ENCODE peak calls at places on chromosomes 5 and 9, in ten cellular contexts. X, Y, O, F, P, D, J, W, U and G are unnamed samples.

GRCh38 chr5:16983022-16983639 is 47.0 kb upstream of the MYO10 start:
- DNase-seq in X (no peak), Y (no peak), O (peak; percentile 68), F (no peak), P (no peak), D (no peak), J (peak; percentile 66), W (no peak), U (peak; percentile 20), G (peak; percentile 41)

GRCh38 chr5:53922508-53923498 is 362.4 kb downstream of the NDUFS4 start:
- DNase-seq in X (no peak), Y (no peak), O (no peak), F (no peak), P (no peak), D (no peak), J (no peak), W (no peak), U (no peak), G (no peak)

GRCh38 chr9:134655591-134656333 is 14.2 kb downstream of the COL5A1 start:
- DNase-seq in X (no peak), Y (no peak), O (no peak), F (no peak), P (no peak), D (no peak), J (no peak), W (no peak), U (no peak), G (no peak)

GRCh38 chr5:131659290-131659689 is 24.3 kb upstream of the RAPGEF6 start:
- DNase-seq in X (no peak), Y (no peak), O (no peak), F (no peak), P (no peak), D (no peak), J (no peak), W (no peak), U (no peak), G (no peak)

GRCh38 chr9:37324691-37325490 is 97.6 kb upstream of the GRHPR start:
- DNase-seq in X (peak; percentile 13), Y (no peak), O (no peak), F (no peak), P (peak; percentile 97), D (no peak), J (no peak), W (no peak), U (no peak), G (no peak)

GRCh38 chr5:73901045-73901444 is 275.0 kb downstream of the ARHGEF28 start:
- DNase-seq in X (peak; percentile 81), Y (no peak), O (no peak), F (peak; percentile 69), P (no peak), D (no peak), J (peak; percentile 60), W (peak; percentile 49), U (peak; percentile 64), G (peak; percentile 77)

GRCh38 chr9:105835721-105836120 is 141.4 kb downstream of the TMEM38B start:
- DNase-seq in X (no peak), Y (no peak), O (no peak), F (no peak), P (no peak), D (no peak), J (no peak), W (peak; percentile 20), U (no peak), G (no peak)

GRCh38 chr5:1536298-1537165 is 12.8 kb upstream of the LPCAT1 start:
- DNase-seq in X (no peak), Y (peak; percentile 71), O (peak; percentile 30), F (peak; percentile 55), P (peak; percentile 58), D (peak; percentile 32), J (no peak), W (no peak), U (no peak), G (no peak)

GRCh38 chr9:109771084-109771483 is 8.9 kb upstream of the PALM2AKAP2 start:
- DNase-seq in X (peak; percentile 58), Y (no peak), O (no peak), F (peak; percentile 35), P (no peak), D (peak; percentile 69), J (peak; percentile 46), W (no peak), U (peak; percentile 45), G (peak; percentile 74)

GRCh38 chr5:5483880-5484595 is 61.6 kb downstream of the ICE1 start:
- DNase-seq in X (peak; percentile 29), Y (no peak), O (no peak), F (peak; percentile 59), P (no peak), D (peak; percentile 23), J (no peak), W (no peak), U (no peak), G (peak; percentile 39)

DNA sequence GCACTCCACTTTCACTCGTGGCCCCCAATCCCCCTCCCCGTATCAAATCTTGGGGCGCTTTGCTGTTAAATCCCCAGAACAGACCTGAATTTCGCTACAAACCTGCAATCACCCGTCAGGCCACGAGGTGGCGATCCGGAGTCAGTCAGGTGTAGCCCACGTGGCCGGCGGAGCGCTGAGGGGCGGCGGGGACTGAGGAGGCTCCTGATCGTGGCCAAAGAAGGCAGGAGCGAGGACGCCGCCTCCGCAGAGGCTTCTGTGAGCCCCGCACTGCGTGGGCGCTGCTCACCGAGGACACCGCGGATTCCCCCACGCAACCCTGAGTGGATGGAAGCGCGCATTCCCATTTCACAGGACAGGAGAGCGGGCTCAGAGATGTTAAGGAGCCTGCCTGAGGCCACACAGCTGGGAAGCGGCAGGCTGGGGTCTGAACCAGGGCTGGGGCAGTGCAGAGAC is 91.6 kb downstream of the LMX1B start:
- DNase-seq in X (peak; percentile 48), Y (peak; percentile 86), O (peak; percentile 48), F (peak; percentile 85), P (peak; percentile 79), D (peak; percentile 88), J (peak; percentile 78), W (peak; percentile 61), U (peak; percentile 53), G (no peak)
- H3K4me3 ChIP-seq in X (no peak overlapping the region), Y (peak overlapping the region; percentile 35), O (no peak overlapping the region), F (peak overlapping the region; percentile 26), P (no peak overlapping the region), D (no peak overlapping the region), J (peak overlapping the region; percentile 32), W (peak overlapping the region; percentile 45), U (no peak overlapping the region), G (peak overlapping the region; percentile 3)

GRCh38 chr9:117492476-117492875 is 77.6 kb upstream of the ASTN2 start:
- DNase-seq in X (no peak), Y (no peak), O (no peak), F (no peak), P (no peak), D (no peak), J (no peak), W (no peak), U (no peak), G (no peak)

GRCh38 chr9:117496307-117496706 is 81.5 kb upstream of the ASTN2 start:
- DNase-seq in X (no peak), Y (no peak), O (no peak), F (no peak), P (no peak), D (no peak), J (no peak), W (no peak), U (no peak), G (no peak)

GRCh38 chr9:117491491-117491890 is 76.6 kb upstream of the ASTN2 start:
- DNase-seq in X (no peak), Y (no peak), O (peak; percentile 88), F (no peak), P (no peak), D (no peak), J (no peak), W (no peak), U (no peak), G (no peak)

GRCh38 chr9:117488659-117489058 is 73.8 kb upstream of the ASTN2 start:
- DNase-seq in X (no peak), Y (no peak), O (no peak), F (no peak), P (no peak), D (no peak), J (no peak), W (no peak), U (no peak), G (no peak)

DNA sequence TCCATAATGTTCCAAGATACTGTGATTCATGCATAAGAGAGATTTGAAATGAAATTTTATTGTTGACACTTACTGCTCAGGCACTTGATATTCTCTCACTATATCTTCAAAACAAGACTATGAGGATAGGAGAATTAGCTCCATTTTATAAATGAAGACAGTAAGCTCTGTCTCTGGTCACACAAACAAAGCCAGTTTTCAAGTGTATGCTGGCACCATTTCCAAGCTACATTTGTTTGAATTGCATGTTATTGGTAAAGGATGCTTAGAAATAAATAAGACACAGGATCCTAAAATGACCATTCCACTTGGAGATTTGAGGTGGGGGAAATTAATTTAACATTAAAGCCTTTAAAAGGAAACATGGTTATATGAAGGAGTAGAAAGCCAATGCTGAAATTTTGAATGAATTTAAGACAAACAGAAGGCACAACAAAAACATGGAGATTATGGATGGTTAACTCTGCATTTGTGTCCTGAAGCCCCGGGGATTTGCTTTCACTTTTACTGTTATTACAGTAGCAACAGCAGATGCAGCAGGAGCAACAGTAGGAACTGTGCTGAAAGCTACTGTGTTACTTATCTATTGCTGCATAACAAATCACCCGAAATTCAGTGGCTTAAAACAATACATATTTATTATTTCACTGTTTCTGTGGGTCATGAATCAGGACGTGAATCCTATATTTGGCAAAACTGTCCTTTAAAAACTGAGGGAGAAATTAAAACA is 79.7 kb upstream of the ASTN2 start:
- DNase-seq in X (no peak), Y (no peak), O (no peak), F (no peak), P (no peak), D (peak; percentile 1), J (no peak), W (no peak), U (peak; percentile 13), G (no peak)
- H3K4me3 ChIP-seq in X (no peak overlapping the region), Y (no peak overlapping the region), O (no peak overlapping the region), F (no peak overlapping the region), P (no peak overlapping the region), D (no peak overlapping the region), J (no peak overlapping the region), W (no peak overlapping the region), U (no peak overlapping the region), G (no peak overlapping the region)

DNA sequence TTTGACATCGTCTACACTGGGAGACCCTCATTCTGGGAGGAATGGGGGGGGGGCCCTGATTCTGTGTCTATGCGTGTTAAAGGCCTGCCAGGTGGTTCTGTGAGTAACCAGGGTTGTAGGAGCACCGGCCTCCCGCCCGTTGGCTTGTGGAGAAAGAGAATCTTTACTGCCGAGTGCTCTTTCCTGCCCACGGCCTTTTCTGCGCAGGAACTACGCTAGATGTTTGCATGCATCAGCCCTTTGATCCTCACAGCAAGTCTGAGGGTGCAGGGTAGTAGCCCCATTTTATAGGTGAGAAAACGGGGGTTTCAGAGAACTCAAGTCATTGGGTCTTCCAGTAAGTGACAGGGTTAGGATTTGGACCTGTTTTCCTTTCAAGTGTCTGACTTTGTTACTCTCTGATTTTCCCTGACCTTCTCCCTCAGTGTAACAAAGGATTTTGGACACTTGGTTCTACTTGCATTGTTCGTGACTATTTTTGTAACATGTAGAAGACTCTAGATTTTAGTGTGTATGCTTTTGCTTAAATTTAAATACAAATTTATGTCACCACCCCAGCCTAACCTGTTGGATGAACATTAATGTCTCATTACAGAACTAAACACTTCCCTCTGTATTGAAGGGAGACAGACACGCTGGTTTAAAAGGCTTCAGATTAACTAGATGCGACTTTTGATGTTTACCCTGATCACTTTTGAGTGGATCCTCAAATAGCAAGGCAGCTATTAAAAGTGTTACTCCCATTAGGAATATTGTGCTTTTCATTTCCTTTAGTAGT is 22.0 kb downstream of the MAST4 start:
- DNase-seq in X (no peak), Y (no peak), O (no peak), F (no peak), P (no peak), D (no peak), J (no peak), W (no peak), U (no peak), G (no peak)
- H3K4me3 ChIP-seq in X (no peak overlapping the region), Y (no peak overlapping the region), O (no peak overlapping the region), F (no peak overlapping the region), P (no peak overlapping the region), D (no peak overlapping the region), J (no peak overlapping the region), W (no peak overlapping the region), U (no peak overlapping the region), G (no peak overlapping the region)

GRCh38 chr5:179256229-179257189 is 88.8 kb downstream of the ADAMTS2 start:
- DNase-seq in X (no peak), Y (no peak), O (no peak), F (no peak), P (no peak), D (no peak), J (no peak), W (peak; percentile 6), U (no peak), G (no peak)
- H3K4me3 ChIP-seq in X (no peak overlapping the region), Y (no peak overlapping the region), O (no peak overlapping the region), F (no peak overlapping the region), P (no peak overlapping the region), D (no peak overlapping the region), J (no peak overlapping the region), W (no peak overlapping the region), U (no peak overlapping the region), G (no peak overlapping the region)